ENCODE peak calls at places on chromosomes 16 and 17, in seven cellular contexts. O is MG63; W is CD8-positive, alpha-beta memory T cell; Y is left ventricle myocardium inferior; I is heart right ventricle; L is thoracic aorta; T is neuronal stem cell. J is an unnamed sample.

GRCh38 chr17:18186271-18186982 is 2.8 kb downstream of the ALKBH5 start:
- DNase-seq in O (peak; percentile 32), W (no peak), Y (no peak), I (no peak), L (no peak), T (no peak), J (no peak)

GRCh38 chr17:30243002-30243401 is 7.5 kb upstream of the SLC6A4 start:
- DNase-seq in O (no peak), W (no peak), Y (no peak), I (no peak), L (no peak), T (no peak), J (no peak)

GRCh38 chr17:27576429-27577123 is 54.4 kb upstream of the LGALS9 start:
- DNase-seq in O (no peak), W (no peak), Y (no peak), I (no peak), L (no peak), T (no peak), J (no peak)

GRCh38 chr16:3099395-3099731 is 269 bp upstream of the ZSCAN10 start:
- DNase-seq in O (no peak), W (no peak), Y (no peak), I (no peak), L (no peak), T (no peak), J (no peak)

GRCh38 chr17:2406903-2407790 is 6.3 kb upstream of the MNT start:
- DNase-seq in O (peak; percentile 82), W (no peak), Y (peak; percentile 58), I (peak; percentile 51), L (peak; percentile 76), T (no peak), J (no peak)

GRCh38 chr17:79919164-79919585 is 79.9 kb upstream of the CBX4 start:
- DNase-seq in O (peak; percentile 100), W (no peak), Y (peak; percentile 89), I (peak; percentile 89), L (peak; percentile 57), T (no peak), J (no peak)

GRCh38 chr16:61544165-61544564 is 492.1 kb downstream of the CDH8 start:
- DNase-seq in O (no peak), W (no peak), Y (no peak), I (no peak), L (no peak), T (no peak), J (no peak)

GRCh38 chr17:7856081-7856791 is 1.1 kb downstream of the NAA38 start:
- DNase-seq in O (no peak), W (no peak), Y (peak; percentile 75), I (peak; percentile 77), L (no peak), T (peak; percentile 56), J (peak; percentile 47)

GRCh38 chr16:74695450-74696422 is 4.9 kb downstream of the MLKL start:
- DNase-seq in O (peak; percentile 78), W (peak; percentile 41), Y (peak; percentile 70), I (peak; percentile 70), L (peak; percentile 78), T (peak; percentile 63), J (peak; percentile 84)

GRCh38 chr16:23229714-23230113 is 47.2 kb downstream of the SCNN1G start:
- DNase-seq in O (no peak), W (no peak), Y (no peak), I (no peak), L (no peak), T (no peak), J (no peak)

GRCh38 chr17:13293421-13293820 is 275.6 kb upstream of the ELAC2 start:
- DNase-seq in O (no peak), W (no peak), Y (no peak), I (no peak), L (no peak), T (no peak), J (no peak)

GRCh38 chr16:68097088-68097487 is 11.9 kb downstream of the NFATC3 start:
- DNase-seq in O (no peak), W (no peak), Y (no peak), I (no peak), L (no peak), T (no peak), J (no peak)

GRCh38 chr17:43608313-43608712 is 53.4 kb downstream of the MEOX1 start:
- DNase-seq in O (peak; percentile 38), W (no peak), Y (no peak), I (no peak), L (no peak), T (no peak), J (no peak)

GRCh38 chr17:50206604-50207293 is 5.3 kb upstream of the COL1A1 start:
- DNase-seq in O (peak; percentile 86), W (no peak), Y (peak; percentile 57), I (peak; percentile 52), L (no peak), T (no peak), J (peak; percentile 79)

GRCh38 chr17:2034806-2035548 is 5.0 kb downstream of the DPH1 start:
- DNase-seq in O (peak; percentile 69), W (no peak), Y (no peak), I (no peak), L (no peak), T (no peak), J (no peak)

GRCh38 chr16:81638286-81638945 is 140.7 kb upstream of the PLCG2 start:
- DNase-seq in O (no peak), W (no peak), Y (no peak), I (no peak), L (no peak), T (no peak), J (no peak)

GRCh38 chr16:74447578-74447977 is 26.3 kb upstream of the CLEC18B start:
- DNase-seq in O (no peak), W (no peak), Y (no peak), I (peak; percentile 28), L (no peak), T (no peak), J (no peak)

GRCh38 chr16:11052080-11052808 is 107.9 kb downstream of the CLEC16A start:
- DNase-seq in O (no peak), W (no peak), Y (no peak), I (no peak), L (no peak), T (no peak), J (no peak)

GRCh38 chr16:31138621-31139578 is 3.4 kb upstream of the PRSS8 start:
- DNase-seq in O (peak; percentile 87), W (no peak), Y (peak; percentile 48), I (peak; percentile 43), L (peak; percentile 64), T (no peak), J (no peak)

GRCh38 chr17:83196088-83196765 is 116.8 kb downstream of the METRNL start:
- DNase-seq in O (peak; percentile 93), W (no peak), Y (peak; percentile 17), I (no peak), L (no peak), T (no peak), J (no peak)
- H3K9me3 ChIP-seq in O (peaks cover 13% of the 10 kb centered on the region), W (no peaks in the 10 kb centered on the region), Y (no peaks in the 10 kb centered on the region), I (no peaks in the 10 kb centered on the region), L (no peaks in the 10 kb centered on the region), T (peaks cover 42% of the 10 kb centered on the region), J (no peaks in the 10 kb centered on the region)

DNA sequence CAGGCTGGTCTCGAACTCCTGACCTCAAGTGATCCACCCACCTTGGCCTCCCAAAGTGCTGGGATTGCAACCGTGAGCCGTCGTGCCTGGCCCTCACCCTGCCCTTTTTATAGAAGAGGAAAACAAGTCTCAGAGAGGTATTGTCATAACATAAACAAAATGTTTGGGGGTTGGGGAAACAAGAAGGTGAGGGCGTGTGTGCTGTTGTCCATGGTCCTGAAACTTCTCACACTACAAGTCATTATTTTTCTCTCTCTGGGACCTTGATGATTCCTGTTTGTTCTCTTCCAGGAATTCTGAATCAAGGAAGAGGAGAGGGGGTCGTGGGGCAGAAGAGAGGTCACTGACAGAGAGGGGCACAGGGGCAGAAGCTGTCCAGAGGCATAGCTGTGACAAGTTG is 160.2 kb upstream of the LHX1 start:
- DNase-seq in O (no peak), W (no peak), Y (no peak), I (no peak), L (no peak), T (peak; percentile 54), J (peak; percentile 48)
- H3K27me3 ChIP-seq in O (peaks cover 25% of the 10 kb centered on the region), W (peaks cover 4% of the 10 kb centered on the region), Y (peaks cover 87% of the 10 kb centered on the region), I (no peaks in the 10 kb centered on the region), L (no peaks in the 10 kb centered on the region), T (no peaks in the 10 kb centered on the region), J (peaks cover 11% of the 10 kb centered on the region)

GRCh38 chr16:35485915-35486314 is 2026.5 kb downstream of the TP53TG3F start:
- DNase-seq in O (no peak), W (no peak), Y (no peak), I (no peak), L (no peak), T (no peak), J (no peak)
- H3K9me3 ChIP-seq in O (no peaks in the 10 kb centered on the region), W (peaks cover 4% of the 10 kb centered on the region), Y (peaks cover 24% of the 10 kb centered on the region), I (peaks cover 15% of the 10 kb centered on the region), L (no peaks in the 10 kb centered on the region), T (peaks cover 11% of the 10 kb centered on the region), J (no peaks in the 10 kb centered on the region)

DNA sequence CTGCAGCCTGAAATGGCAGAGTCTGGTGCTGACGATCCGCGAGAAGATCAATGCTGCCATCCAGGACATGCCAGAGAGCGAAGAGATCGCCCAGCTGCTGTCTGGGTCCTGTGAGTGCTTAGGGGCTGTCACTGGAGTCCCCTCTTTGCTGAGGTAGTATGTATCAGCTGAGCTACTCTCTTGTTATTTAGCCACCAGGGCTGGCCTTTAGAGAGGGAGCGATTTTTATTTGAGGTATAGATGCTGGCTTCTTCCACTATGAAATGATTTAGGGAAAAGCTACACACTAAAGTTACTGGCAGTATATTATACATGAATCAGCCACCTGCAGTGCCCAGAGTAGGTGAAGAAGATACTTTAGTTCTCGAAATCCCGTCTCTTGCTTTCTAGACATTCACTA is 2.6 kb downstream of the CDK5RAP3 start:
- DNase-seq in O (no peak), W (no peak), Y (no peak), I (no peak), L (no peak), T (no peak), J (no peak)
- H3K27me3 ChIP-seq in O (no peaks in the 10 kb centered on the region), W (no peaks in the 10 kb centered on the region), Y (no peaks in the 10 kb centered on the region), I (no peaks in the 10 kb centered on the region), L (no peaks in the 10 kb centered on the region), T (no peaks in the 10 kb centered on the region), J (no peaks in the 10 kb centered on the region)

GRCh38 chr16:88022076-88023042 is 71.1 kb downstream of the BANP start:
- DNase-seq in O (no peak), W (no peak), Y (no peak), I (no peak), L (no peak), T (no peak), J (no peak)
- H3K9me3 ChIP-seq in O (no peaks in the 10 kb centered on the region), W (no peaks in the 10 kb centered on the region), Y (no peaks in the 10 kb centered on the region), I (no peaks in the 10 kb centered on the region), L (no peaks in the 10 kb centered on the region), T (no peaks in the 10 kb centered on the region), J (no peaks in the 10 kb centered on the region)

GRCh38 chr17:40678902-40679522 is 14.0 kb upstream of the KRT222 start:
- DNase-seq in O (no peak), W (no peak), Y (no peak), I (no peak), L (no peak), T (no peak), J (no peak)
- H3K27me3 ChIP-seq in O (peaks cover 51% of the 10 kb centered on the region), W (no peaks in the 10 kb centered on the region), Y (peaks cover 61% of the 10 kb centered on the region), I (no peaks in the 10 kb centered on the region), L (peaks cover 8% of the 10 kb centered on the region), T (no peaks in the 10 kb centered on the region), J (peaks cover 27% of the 10 kb centered on the region)

GRCh38 chr17:22718689-22719088 is 1026.4 kb downstream of the KCNJ18 start:
- DNase-seq in O (no peak), W (no peak), Y (no peak), I (no peak), L (no peak), T (no peak), J (no peak)
- H3K9me3 ChIP-seq in O (no peaks in the 10 kb centered on the region), W (no peaks in the 10 kb centered on the region), Y (peaks cover 33% of the 10 kb centered on the region), I (peaks cover 19% of the 10 kb centered on the region), L (peaks cover 3% of the 10 kb centered on the region), T (peaks cover 24% of the 10 kb centered on the region), J (no peaks in the 10 kb centered on the region)